ENCODE peak calls at places on chromosomes 1 and 21, in five cellular contexts. N, C, P, Q and G are unnamed samples.

GRCh38 chr1:204959374-204959773 is 83.6 kb upstream of the CNTN2 start:
- DNase-seq in N (no peak), P (peak), C (no peak), Q (no peak), G (no peak)

GRCh38 chr1:174874337-174875053 is 125.3 kb upstream of the CACYBP start:
- DNase-seq in C (no peak), N (no peak), P (no peak), Q (no peak), G (peak)

GRCh38 chr1:223230161-223230881 is 87.3 kb upstream of the TLR5 start:
- DNase-seq in N (no peak), C (no peak), Q (no peak), P (no peak), G (no peak)

GRCh38 chr1:119279441-119280415 is 88.9 kb upstream of the HAO2 start:
- DNase-seq in Q (no peak), C (no peak), N (no peak), P (peak), G (no peak)

GRCh38 chr1:206001476-206001888 is 1.7 kb downstream of the RAB7B start:
- DNase-seq in Q (no peak), N (peak), C (no peak), P (no peak), G (no peak)

GRCh38 chr1:236159704-236160539 is 17.6 kb downstream of the GPR137B start:
- DNase-seq in Q (no peak), C (no peak), N (no peak), P (no peak), G (no peak)

GRCh38 chr1:85319488-85319887 is 43.1 kb upstream of the BCL10 start:
- DNase-seq in Q (no peak), N (no peak), C (no peak), P (no peak), G (no peak)

GRCh38 chr1:198220428-198220827 is 63.6 kb downstream of the NEK7 start:
- DNase-seq in C (no peak), P (no peak), N (no peak), Q (no peak), G (no peak)

GRCh38 chr1:119816407-119816806 is 5.1 kb upstream of the REG4 start:
- DNase-seq in N (no peak), Q (no peak), C (no peak), P (no peak), G (no peak)

GRCh38 chr1:20362856-20363255 is 72.2 kb downstream of the VWA5B1 start:
- DNase-seq in C (no peak), Q (no peak), P (no peak), N (no peak), G (no peak)

GRCh38 chr1:165350861-165351260 is 5.7 kb downstream of the LMX1A start:
- DNase-seq in N (no peak), Q (no peak), C (no peak), P (no peak), G (no peak)

GRCh38 chr21:43012596-43012995 is 38.2 kb downstream of the PKNOX1 start:
- DNase-seq in Q (no peak), N (no peak), P (no peak), C (no peak), G (no peak)

GRCh38 chr1:173420330-173420806 is 56.8 kb upstream of the PRDX6 start:
- DNase-seq in P (peak), C (no peak), Q (peak), N (no peak), G (no peak)

GRCh38 chr1:159282118-159282517 is 20.0 kb upstream of the FCER1A start:
- DNase-seq in C (no peak), Q (no peak), N (no peak), P (no peak), G (no peak)

GRCh38 chr1:46497020-46497419 is 7.4 kb downstream of the DMBX1 start:
- DNase-seq in N (no peak), Q (no peak), P (no peak), C (no peak), G (no peak)

GRCh38 chr1:167109125-167109524 is 15.2 kb downstream of the STYXL2 start:
- DNase-seq in Q (no peak), N (no peak), C (no peak), P (no peak), G (no peak)

GRCh38 chr1:161130266-161130665 is 2.2 kb downstream of the DEDD start:
- DNase-seq in P (no peak), N (no peak), C (no peak), Q (no peak), G (no peak)

GRCh38 chr1:109639841-109640184 is 16.1 kb upstream of the GSTM4 start:
- DNase-seq in C (no peak), P (no peak), Q (no peak), N (peak), G (peak)

GRCh38 chr1:118200836-118201235 is 15.8 kb upstream of the SPAG17 start:
- DNase-seq in N (no peak), C (no peak), P (no peak), Q (no peak), G (no peak)

GRCh38 chr1:177824508-177824982 is 145.3 kb downstream of the SEC16B start:
- DNase-seq in C (no peak), P (no peak), N (no peak), Q (no peak), G (no peak)

GRCh38 chr1:205003358-205004145 is 39.5 kb upstream of the CNTN2 start:
- DNase-seq in N (no peak), C (no peak), Q (no peak), P (no peak), G (no peak)

GRCh38 chr1:180912801-180913616 is at the start of gene KIAA1614:
- DNase-seq in N (peak), Q (no peak), C (no peak), P (peak), G (peak)

GRCh38 chr1:63276625-63277024 is 45.7 kb upstream of the FOXD3 start:
- DNase-seq in N (no peak), P (no peak), C (no peak), Q (peak), G (no peak)